ENCODE peak calls at places on chromosomes 3 and 15, in nine cellular contexts. Z is GM03348; F is NCI-H1092 treated with DMSO at 0.1 percent for 48 hours; Q is activated CD8-positive, alpha-beta memory T cell treated with anti-CD3 and anti-CD28 coated beads for 24 hours; B is GM10248; V is posterior vena cava; H is brain pericyte; E is HFFc6; T is psoas muscle. D is an unnamed sample.

GRCh38 chr3:73405853-73406252 is 218.9 kb downstream of the PDZRN3 start:
- DNase-seq in Z (peak), F (no peak), Q (no peak), B (no peak), V (no peak), H (no peak), E (peak), T (no peak), D (no peak)

GRCh38 chr3:160684368-160684740 is 7.4 kb downstream of the ARL14 start:
- DNase-seq in Z (no peak), F (no peak), Q (no peak), B (no peak), V (no peak), H (no peak), E (no peak), T (no peak), D (no peak)

GRCh38 chr3:4990061-4990460 is 10.8 kb downstream of the BHLHE40 start:
- DNase-seq in Z (no peak), F (no peak), Q (no peak), B (no peak), V (no peak), H (no peak), E (no peak), T (no peak), D (no peak)

GRCh38 chr15:77659350-77660321 is 26.9 kb upstream of the LINGO1 start:
- DNase-seq in Z (peak), F (peak), Q (no peak), B (peak), V (no peak), H (no peak), E (peak), T (peak), D (no peak)

GRCh38 chr15:67548532-67548852 is 6.0 kb downstream of the MAP2K5 start:
- DNase-seq in Z (peak), F (no peak), Q (no peak), B (no peak), V (no peak), H (no peak), E (no peak), T (no peak), D (no peak)

GRCh38 chr3:126347543-126348161 is 9.6 kb downstream of the KLF15 start:
- DNase-seq in Z (no peak), F (no peak), Q (peak), B (no peak), V (peak), H (no peak), E (no peak), T (peak), D (no peak)

GRCh38 chr3:183161552-183162345 is 785 bp downstream of the LAMP3 start:
- DNase-seq in Z (no peak), F (no peak), Q (no peak), B (peak), V (no peak), H (no peak), E (no peak), T (no peak), D (no peak)

GRCh38 chr15:52765779-52766178 is 24.4 kb downstream of the ONECUT1 start:
- DNase-seq in Z (no peak), F (no peak), Q (no peak), B (no peak), V (no peak), H (no peak), E (peak), T (no peak), D (no peak)

GRCh38 chr3:12946661-12947316 is 105.4 kb upstream of the RPL32 start:
- DNase-seq in Z (no peak), F (no peak), Q (no peak), B (no peak), V (no peak), H (no peak), E (peak), T (no peak), D (no peak)

GRCh38 chr15:78640840-78641733 is at the start of gene CHRNB4:
- DNase-seq in Z (peak), F (no peak), Q (peak), B (no peak), V (peak), H (no peak), E (no peak), T (no peak), D (no peak)

GRCh38 chr3:11306815-11307589 is 34.8 kb downstream of the ATG7 start:
- DNase-seq in Z (no peak), F (no peak), Q (peak), B (no peak), V (no peak), H (no peak), E (no peak), T (no peak), D (no peak)

GRCh38 chr3:153442799-153443487 is 280.9 kb downstream of the RAP2B start:
- DNase-seq in Z (no peak), F (no peak), Q (no peak), B (no peak), V (no peak), H (no peak), E (no peak), T (no peak), D (no peak)

D was measured in vagina.